ENCODE peak calls at places on chromosomes 5 and 9, in six cellular contexts. F, T, G, S, R and I are unnamed samples.
A peak's percentile ranks its signal among the peaks of the same experiment; 100 is the strongest.

GRCh38 chr5:172339264-172340180 is 56.0 kb upstream of the UBTD2 start:
- DNase-seq in F (no peak), T (no peak), G (no peak), S (no peak), R (no peak), I (no peak)

GRCh38 chr5:151092750-151093149 is 11.9 kb upstream of the TNIP1 start:
- DNase-seq in F (peak; percentile 79), T (no peak), G (no peak), S (peak; percentile 88), R (no peak), I (no peak)

GRCh38 chr9:127578952-127579853 is 32.9 kb upstream of the STXBP1 start:
- DNase-seq in F (peak; percentile 95), T (peak; percentile 92), G (peak; percentile 63), S (peak; percentile 98), R (peak; percentile 86), I (no peak)

GRCh38 chr5:122458278-122458872 is 146.3 kb downstream of the SNCAIP start:
- DNase-seq in F (peak; percentile 32), T (peak; percentile 12), G (no peak), S (peak; percentile 25), R (no peak), I (no peak)

GRCh38 chr5:114314061-114314460 is 47.8 kb upstream of the KCNN2 start:
- DNase-seq in F (no peak), T (no peak), G (no peak), S (no peak), R (no peak), I (no peak)

GRCh38 chr5:81425569-81425968 is 31.6 kb upstream of the ACOT12 start:
- DNase-seq in F (peak; percentile 53), T (peak; percentile 61), G (no peak), S (peak; percentile 64), R (no peak), I (no peak)

GRCh38 chr5:34687269-34688011 is 31.3 kb downstream of the RAI14 start:
- DNase-seq in F (peak; percentile 94), T (no peak), G (no peak), S (peak; percentile 67), R (no peak), I (no peak)

GRCh38 chr5:96968074-96968473 is 32.2 kb downstream of the LNPEP start:
- DNase-seq in F (peak; percentile 62), T (no peak), G (no peak), S (peak; percentile 69), R (no peak), I (no peak)

GRCh38 chr9:98906273-98907040 is 37.2 kb upstream of the COL15A1 start:
- DNase-seq in F (no peak), T (no peak), G (no peak), S (peak; percentile 54), R (no peak), I (no peak)

GRCh38 chr9:121485618-121486531 is 13.8 kb downstream of the GGTA1 start:
- DNase-seq in F (no peak), T (no peak), G (no peak), S (no peak), R (no peak), I (no peak)

GRCh38 chr5:50300878-50301277 is 140.2 kb downstream of the EMB start:
- DNase-seq in F (no peak), T (no peak), G (no peak), S (no peak), R (no peak), I (no peak)

GRCh38 chr9:124218438-124219289 is 39.1 kb upstream of the NEK6 start:
- DNase-seq in F (peak; percentile 66), T (no peak), G (no peak), S (peak; percentile 84), R (peak; percentile 63), I (no peak)

GRCh38 chr9:6715755-6716643 is 41.8 kb upstream of the KDM4C start:
- DNase-seq in F (no peak), T (no peak), G (peak; percentile 41), S (no peak), R (peak; percentile 75), I (peak; percentile 57)